ENCODE peak calls at places on chromosomes 7 and 10, in nine cellular contexts. E is mucosa of descending colon, V is A673, N is cardiac muscle cell, L is BJ, J is A549, P is tibial nerve, F is Caco-2, K is fibroblast of lung. D is an unnamed sample.

GRCh38 chr7:87416682-87417587 is 58.5 kb downstream of the ABCB4 start:
- DNase-seq in K (peak; percentile 80), E (no peak), J (peak; percentile 67), V (peak; percentile 73), N (peak; percentile 80), L (no peak), P (peak; percentile 90), F (peak; percentile 51), D (peak; percentile 77)

GRCh38 chr10:132308588-132309451 is 1.1 kb upstream of the STK32C start:
- DNase-seq in K (no peak), N (no peak), F (no peak), J (no peak), V (no peak), E (peak; percentile 46), L (no peak), P (no peak), D (no peak)

GRCh38 chr10:48636901-48637300 is 32.0 kb upstream of the ARHGAP22 start:
- DNase-seq in N (no peak), E (no peak), L (no peak), V (no peak), F (no peak), K (no peak), P (no peak), J (no peak), D (no peak)

GRCh38 chr7:24441331-24442059 is 131.8 kb upstream of the PALS2 start:
- DNase-seq in E (no peak), P (no peak), N (no peak), K (peak; percentile 9), V (no peak), L (no peak), F (no peak), J (no peak), D (no peak)

GRCh38 chr10:32347363-32347735 is 391 bp upstream of the EPC1 start:
- DNase-seq in F (no peak), J (no peak), N (no peak), E (no peak), K (no peak), P (no peak), L (no peak), V (no peak), D (no peak)

GRCh38 chr10:98041352-98042043 is 11.1 kb upstream of the CRTAC1 start:
- DNase-seq in V (peak; percentile 59), E (peak; percentile 68), P (peak; percentile 69), N (peak; percentile 74), L (no peak), F (peak; percentile 65), K (peak; percentile 58), J (peak; percentile 72), D (peak; percentile 51)

GRCh38 chr10:88116491-88116890 is 253.1 kb downstream of the PTEN start:
- DNase-seq in L (peak; percentile 54), F (no peak), V (no peak), E (no peak), P (no peak), K (no peak), J (peak; percentile 13), N (no peak), D (peak; percentile 51)

GRCh38 chr10:49058341-49059255 is 56.7 kb downstream of the VSTM4 start:
- DNase-seq in L (no peak), K (no peak), F (no peak), J (no peak), E (no peak), V (no peak), P (no peak), N (peak; percentile 59), D (peak; percentile 23)

GRCh38 chr10:79220296-79220695 is 127.0 kb upstream of the PPIF start:
- DNase-seq in J (no peak), K (no peak), F (no peak), V (no peak), P (no peak), E (no peak), N (no peak), L (no peak), D (no peak)

GRCh38 chr10:76257816-76258215 is 826.4 kb downstream of the LRMDA start:
- DNase-seq in E (no peak), N (no peak), F (no peak), P (no peak), J (no peak), V (no peak), L (no peak), K (no peak), D (no peak)

GRCh38 chr10:1679821-1680650 is 57.3 kb downstream of the ADARB2 start:
- DNase-seq in E (no peak), J (no peak), P (no peak), N (no peak), V (no peak), L (no peak), F (no peak), K (no peak), D (no peak)

GRCh38 chr10:34305189-34305588 is 509.9 kb downstream of the PARD3 start:
- DNase-seq in E (no peak), F (peak; percentile 90), V (no peak), P (no peak), N (no peak), J (peak; percentile 50), K (no peak), L (no peak), D (no peak)

GRCh38 chr7:44882899-44883298 is 2.4 kb downstream of the PURB start:
- DNase-seq in L (no peak), F (no peak), E (no peak), K (no peak), N (no peak), P (no peak), J (no peak), V (no peak), D (no peak)

GRCh38 chr10:109773288-109773687 is 150.0 kb downstream of the XPNPEP1 start:
- DNase-seq in E (no peak), V (no peak), N (no peak), K (no peak), F (no peak), L (no peak), P (no peak), J (no peak), D (no peak)

GRCh38 chr10:109778993-109779392 is 144.3 kb downstream of the XPNPEP1 start:
- DNase-seq in E (no peak), V (no peak), F (no peak), N (no peak), K (no peak), P (no peak), J (no peak), L (no peak), D (no peak)

GRCh38 chr10:109770000-109770399 is 153.3 kb downstream of the XPNPEP1 start:
- DNase-seq in E (no peak), P (no peak), V (no peak), L (no peak), J (no peak), F (no peak), N (no peak), K (no peak), D (no peak)

DNA sequence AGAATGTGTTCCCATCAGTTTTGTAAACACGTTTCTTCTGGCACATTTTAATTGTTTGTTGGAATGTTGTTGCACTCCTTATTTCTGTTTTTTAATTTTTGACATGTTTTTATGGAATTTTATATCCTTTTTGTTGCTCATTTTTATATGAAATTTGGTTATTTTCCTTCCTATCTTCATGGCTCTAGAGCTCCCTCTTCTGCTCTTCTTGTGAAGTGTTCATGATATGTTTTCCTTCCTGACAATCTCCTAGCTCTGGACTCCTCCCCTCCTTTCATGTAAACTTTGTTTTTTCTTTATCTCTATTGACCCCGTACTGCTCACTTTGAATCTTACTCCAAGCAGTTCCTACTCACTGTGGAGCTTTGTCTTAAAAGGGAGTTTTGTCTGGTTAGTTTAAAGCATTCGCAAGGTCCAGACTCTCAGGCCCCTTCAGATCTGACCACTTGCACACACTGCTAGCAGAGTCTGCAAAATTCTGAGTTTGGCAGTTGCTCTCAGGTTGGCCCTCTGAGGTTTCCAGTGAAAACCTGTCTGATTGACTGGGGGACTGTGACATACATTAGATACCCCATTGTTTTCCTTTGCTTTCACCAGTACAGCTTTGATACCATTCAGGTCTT is 149.4 kb downstream of the XPNPEP1 start:
- DNase-seq in N (peak; percentile 43), E (no peak), J (peak; percentile 21), V (peak; percentile 71), F (no peak), P (peak; percentile 44), L (no peak), K (peak; percentile 55), D (peak; percentile 42)
- TF ChIP-seq CTCF in N (peak; percentile 55), E (peak; percentile 16), J (peak; percentile 60), V (peak; percentile 79), F (peak; percentile 60), P (peak; percentile 28), L (peak; percentile 64), K (peak; percentile 68), D (peak; percentile 62)

DNA sequence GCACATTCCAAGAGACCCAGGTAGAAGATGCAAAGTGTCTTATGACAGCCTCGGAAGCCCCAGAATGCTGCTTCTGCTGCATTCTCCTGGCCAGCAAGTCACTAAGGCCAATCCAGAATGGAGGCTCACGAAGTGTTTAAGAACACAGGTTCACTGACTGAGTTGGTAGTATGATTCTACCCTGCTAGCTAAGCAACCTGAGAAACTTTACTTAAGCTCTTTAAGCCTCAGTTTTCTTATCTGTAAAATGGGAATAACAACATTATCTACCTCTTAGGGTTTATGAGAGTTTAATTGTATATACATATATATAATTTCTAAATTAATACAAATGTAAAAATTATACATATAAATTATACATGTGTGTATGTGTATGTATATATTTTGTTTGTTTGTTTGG is 22.8 kb upstream of the SAMD8 start:
- DNase-seq in K (no peak), J (no peak), P (no peak), V (no peak), N (no peak), E (no peak), F (no peak), L (no peak), D (no peak)
- H3K4me3 ChIP-seq in K (no peak overlapping the region), J (no peak overlapping the region), P (no peak overlapping the region), V (no peak overlapping the region), N (no peak overlapping the region), E (no peak overlapping the region), F (no peak overlapping the region), L (no peak overlapping the region), D (no peak overlapping the region)

GRCh38 chr10:35379226-35380137 is 43.2 kb downstream of the CCNY start:
- DNase-seq in E (no peak), L (no peak), V (peak; percentile 92), J (no peak), F (no peak), N (peak; percentile 89), P (peak; percentile 32), K (peak; percentile 76), D (peak; percentile 91)
- TF ChIP-seq CTCF in E (no peak), L (no peak), V (peak; percentile 44), J (no peak), F (no peak), N (no peak), P (no peak), K (no peak), D (peak; percentile 1)

DNA sequence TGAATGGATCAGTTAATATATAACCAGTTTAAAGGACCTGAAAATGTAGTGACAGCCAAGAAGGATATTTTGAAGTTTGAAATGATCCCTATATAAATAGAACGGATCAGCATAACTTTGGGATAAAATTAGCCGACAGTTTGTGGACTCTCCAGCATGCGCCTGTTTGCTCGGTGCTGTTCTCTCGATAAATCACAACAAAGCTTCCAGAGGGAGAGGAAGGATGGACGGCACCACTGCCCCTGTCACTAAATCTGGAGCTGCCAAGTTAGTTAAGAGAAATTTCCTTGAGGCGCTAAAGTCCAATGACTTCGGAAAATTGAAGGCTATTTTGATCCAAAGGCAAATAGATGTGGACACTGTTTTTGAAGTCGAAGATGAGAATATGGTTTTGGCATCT is at the start of gene ASB4:
- DNase-seq in J (no peak), F (no peak), N (no peak), L (no peak), P (no peak), V (no peak), K (no peak), E (no peak), D (no peak)
- H3K4me3 ChIP-seq in J (peak within 1 kb of the TSS; percentile 16), F (no peak within 1 kb of the TSS), N (no peak within 1 kb of the TSS), L (no peak within 1 kb of the TSS), P (no peak within 1 kb of the TSS), V (no peak within 1 kb of the TSS), K (no peak within 1 kb of the TSS), E (no peak within 1 kb of the TSS), D (no peak within 1 kb of the TSS)